ENCODE peak calls at places on chromosome 2, in eight cellular contexts. K is retina; Y is mesothelial cell of epicardium; Q is HS-27A; G is GM23248; A is A673; D is stimulated activated CD4-positive, alpha-beta T cell treated with anti-CD3 and anti-CD28 coated beads, Interleukin-15, amount 100 ng/mL, for 1 hour; I is activated CD8-positive, alpha-beta memory T cell treated with anti-CD3 and anti-CD28 coated beads for 24 hours. B is an unnamed sample.

GRCh38 chr2:182715896-182716664 is at the start of gene DNAJC10:
- DNase-seq in K (peak), Y (peak), Q (peak), G (peak), A (peak), D (peak), I (peak), B (peak)

GRCh38 chr2:202378001-202378400 is 1.9 kb downstream of the BMPR2 start:
- DNase-seq in K (no peak), Y (no peak), Q (no peak), G (peak), A (no peak), D (no peak), I (no peak), B (no peak)

GRCh38 chr2:172323256-172323655 is 104.1 kb upstream of the ITGA6 start:
- DNase-seq in K (no peak), Y (no peak), Q (no peak), G (peak), A (no peak), D (no peak), I (no peak), B (no peak)

GRCh38 chr2:19801367-19802087 is 100.3 kb downstream of the TTC32 start:
- DNase-seq in K (no peak), Y (no peak), Q (peak), G (peak), A (no peak), D (no peak), I (no peak), B (no peak)

GRCh38 chr2:68784849-68785248 is 50.2 kb downstream of the ARHGAP25 start:
- DNase-seq in K (no peak), Y (no peak), Q (no peak), G (no peak), A (no peak), D (no peak), I (no peak), B (no peak)

GRCh38 chr2:75532488-75532887 is 28.3 kb downstream of the EVA1A start:
- DNase-seq in K (no peak), Y (no peak), Q (no peak), G (no peak), A (no peak), D (no peak), I (no peak), B (no peak)

GRCh38 chr2:102418421-102418961 is 4.5 kb upstream of the IL18RAP start:
- DNase-seq in K (no peak), Y (no peak), Q (no peak), G (peak), A (no peak), D (no peak), I (no peak), B (no peak)

GRCh38 chr2:172446524-172447063 is 19.2 kb downstream of the ITGA6 start:
- DNase-seq in K (no peak), Y (no peak), Q (no peak), G (no peak), A (peak), D (no peak), I (no peak), B (no peak)

GRCh38 chr2:150165988-150166965 is 321.2 kb downstream of the RND3 start:
- DNase-seq in K (no peak), Y (no peak), Q (no peak), G (no peak), A (no peak), D (no peak), I (no peak), B (peak)

GRCh38 chr2:241432824-241433448 is 75.4 kb downstream of the STK25 start:
- DNase-seq in K (no peak), Y (no peak), Q (no peak), G (no peak), A (no peak), D (no peak), I (no peak), B (peak)

GRCh38 chr2:147045113-147045512 is 799.7 kb upstream of the ACVR2A start:
- DNase-seq in K (peak), Y (no peak), Q (no peak), G (peak), A (peak), D (no peak), I (peak), B (peak)

GRCh38 chr2:96107883-96108551 is 8.4 kb downstream of the ADRA2B start:
- DNase-seq in K (no peak), Y (no peak), Q (no peak), G (no peak), A (no peak), D (no peak), I (no peak), B (no peak)

GRCh38 chr2:32136097-32136496 is 29.6 kb upstream of the SLC30A6 start:
- DNase-seq in K (no peak), Y (no peak), Q (peak), G (peak), A (no peak), D (no peak), I (no peak), B (no peak)

GRCh38 chr2:220279372-220279771 is 651.9 kb downstream of the SLC4A3 start:
- DNase-seq in K (no peak), Y (no peak), Q (no peak), G (peak), A (no peak), D (no peak), I (no peak), B (no peak)

GRCh38 chr2:237291138-237291792 is 122.7 kb downstream of the COL6A3 start:
- DNase-seq in K (peak), Y (peak), Q (no peak), G (peak), A (peak), D (no peak), I (no peak), B (peak)